ENCODE peak calls at places on chromosomes 2 and 18, in four cellular contexts. One of them, this sample, is unnamed.

GRCh38 chr2:18659891-18660290 is 70.5 kb upstream of the NT5C1B start:
- DNase-seq in K562: no peak
- DNase-seq in HepG2: no peak
- DNase-seq in HCT116: no peak
- DNase-seq in this sample: no peak

GRCh38 chr2:230878599-230878965 is 13.8 kb downstream of the ITM2C start:
- DNase-seq in HepG2: no peak
- DNase-seq in K562: no peak
- DNase-seq in HCT116: no peak
- DNase-seq in this sample: no peak

GRCh38 chr2:111119004-111119846 is 1.5 kb upstream of the BCL2L11 start:
- DNase-seq in HCT116: no peak
- DNase-seq in K562: no peak
- DNase-seq in HepG2: no peak
- DNase-seq in this sample: no peak

GRCh38 chr2:1799174-1799573 is 54.9 kb upstream of the PXDN start:
- DNase-seq in K562: no peak
- DNase-seq in HepG2: no peak
- DNase-seq in HCT116: no peak
- DNase-seq in this sample: no peak

GRCh38 chr2:96110621-96111256 is 5.6 kb downstream of the ADRA2B start:
- DNase-seq in HCT116: no peak
- DNase-seq in HepG2: no peak
- DNase-seq in K562: no peak
- DNase-seq in this sample: no peak

GRCh38 chr2:176821350-176821749 is 391.2 kb upstream of the HNRNPA3 start:
- DNase-seq in K562: peak
- DNase-seq in HCT116: no peak
- DNase-seq in HepG2: no peak
- DNase-seq in this sample: no peak

GRCh38 chr2:10404324-10405143 is 43.6 kb downstream of the ODC1 start:
- DNase-seq in K562: no peak
- DNase-seq in HepG2: no peak
- DNase-seq in HCT116: no peak
- DNase-seq in this sample: no peak

GRCh38 chr2:162058973-162059668 is 14.9 kb downstream of the DPP4 start:
- DNase-seq in HCT116: no peak
- DNase-seq in K562: no peak
- DNase-seq in HepG2: no peak
- DNase-seq in this sample: no peak

GRCh38 chr2:133077259-133077822 is 407.3 kb upstream of the LYPD1 start:
- DNase-seq in HCT116: no peak
- DNase-seq in HepG2: no peak
- DNase-seq in K562: no peak
- DNase-seq in this sample: no peak

GRCh38 chr18:73118121-73118816 is 250.5 kb upstream of the NETO1 start:
- DNase-seq in HepG2: no peak
- DNase-seq in K562: no peak
- DNase-seq in HCT116: no peak
- DNase-seq in this sample: no peak

GRCh38 chr2:129753261-129753660 is 226.2 kb upstream of the RAB6C start:
- DNase-seq in HepG2: no peak
- DNase-seq in K562: no peak
- DNase-seq in HCT116: no peak
- DNase-seq in this sample: no peak

GRCh38 chr2:25402477-25402876 is 60.8 kb upstream of the DNMT3A start:
- DNase-seq in K562: no peak
- DNase-seq in HCT116: no peak
- DNase-seq in HepG2: no peak
- DNase-seq in this sample: no peak

GRCh38 chr2:161161074-161161577 is 898 bp downstream of the TANK start:
- DNase-seq in HepG2: peak
- DNase-seq in HCT116: no peak
- DNase-seq in K562: no peak
- DNase-seq in this sample: no peak

GRCh38 chr2:189276277-189276676 is 96.7 kb upstream of the COL5A2 start:
- DNase-seq in HCT116: no peak
- DNase-seq in HepG2: no peak
- DNase-seq in K562: no peak
- DNase-seq in this sample: peak

GRCh38 chr2:62806231-62806630 is 100.7 kb downstream of the EHBP1 start:
- DNase-seq in HepG2: no peak
- DNase-seq in HCT116: no peak
- DNase-seq in K562: no peak
- DNase-seq in this sample: no peak

GRCh38 chr18:7023581-7023980 is 94.0 kb downstream of the LAMA1 start:
- DNase-seq in K562: no peak
- DNase-seq in HepG2: no peak
- DNase-seq in HCT116: no peak
- DNase-seq in this sample: no peak

GRCh38 chr2:232235716-232236115 is 142.8 kb upstream of the ALPP start:
- DNase-seq in HCT116: no peak
- DNase-seq in HepG2: no peak
- DNase-seq in K562: no peak
- DNase-seq in this sample: no peak

GRCh38 chr18:2222270-2223185 is 348.8 kb downstream of the METTL4 start:
- DNase-seq in HCT116: no peak
- DNase-seq in HepG2: no peak
- DNase-seq in K562: no peak
- DNase-seq in this sample: no peak

GRCh38 chr2:180033993-180034894 is 27.1 kb upstream of the CWC22 start:
- DNase-seq in HCT116: no peak
- DNase-seq in K562: no peak
- DNase-seq in HepG2: no peak
- DNase-seq in this sample: no peak

GRCh38 chr2:222049946-222050345 is 248.9 kb downstream of the PAX3 start:
- DNase-seq in HCT116: no peak
- DNase-seq in HepG2: no peak
- DNase-seq in K562: no peak
- DNase-seq in this sample: no peak

GRCh38 chr2:219571311-219572236 is at the start of gene OBSL1:
- DNase-seq in K562: peak
- DNase-seq in HepG2: peak
- DNase-seq in HCT116: no peak
- DNase-seq in this sample: no peak

GRCh38 chr18:36899289-36899688 is 70.4 kb downstream of the KIAA1328 start:
- DNase-seq in K562: peak
- DNase-seq in HepG2: peak
- DNase-seq in HCT116: peak
- DNase-seq in this sample: no peak

GRCh38 chr18:55385770-55386169 is 202.2 kb downstream of the TCF4 start:
- DNase-seq in HepG2: no peak
- DNase-seq in K562: no peak
- DNase-seq in HCT116: no peak
- DNase-seq in this sample: no peak

GRCh38 chr2:216539791-216540241 is 41.2 kb downstream of the RPL37A start:
- DNase-seq in K562: no peak
- DNase-seq in HCT116: no peak
- DNase-seq in HepG2: no peak
- DNase-seq in this sample: no peak

GRCh38 chr18:76449110-76449453 is 46.0 kb downstream of the ZNF516 start:
- DNase-seq in HCT116: no peak
- DNase-seq in HepG2: no peak
- DNase-seq in K562: no peak
- DNase-seq in this sample: no peak

GRCh38 chr2:197668296-197668695 is 7.1 kb downstream of the RFTN2 start:
- DNase-seq in HepG2: no peak
- DNase-seq in HCT116: no peak
- DNase-seq in K562: no peak
- DNase-seq in this sample: no peak

GRCh38 chr2:232668805-232669444 is 28.2 kb upstream of the GIGYF2 start:
- DNase-seq in HepG2: peak
- DNase-seq in K562: no peak
- DNase-seq in HCT116: peak
- DNase-seq in this sample: no peak

GRCh38 chr2:156430978-156431358 is 5.2 kb upstream of the GPD2 start:
- DNase-seq in HCT116: no peak
- DNase-seq in HepG2: no peak
- DNase-seq in K562: peak
- DNase-seq in this sample: no peak

GRCh38 chr2:109339519-109339991 is 210.6 kb downstream of the SH3RF3 start:
- DNase-seq in K562: no peak
- DNase-seq in HCT116: no peak
- DNase-seq in HepG2: no peak
- DNase-seq in this sample: no peak

GRCh38 chr2:20326163-20326780 is 24.4 kb downstream of the PUM2 start:
- DNase-seq in HepG2: peak
- DNase-seq in HCT116: peak
- DNase-seq in K562: peak
- DNase-seq in this sample: no peak

GRCh38 chr2:239811001-239811798 is 213.9 kb downstream of the NDUFA10 start:
- DNase-seq in HepG2: no peak
- DNase-seq in HCT116: no peak
- DNase-seq in K562: no peak
- DNase-seq in this sample: no peak

GRCh38 chr2:172100080-172101007 is 2.4 kb downstream of the DLX2 start:
- DNase-seq in HCT116: no peak
- DNase-seq in HepG2: no peak
- DNase-seq in K562: no peak
- DNase-seq in this sample: no peak

GRCh38 chr2:30201990-30202389 is 29.3 kb upstream of the LBH start:
- DNase-seq in K562: no peak
- DNase-seq in HCT116: no peak
- DNase-seq in HepG2: no peak
- DNase-seq in this sample: no peak

GRCh38 chr2:83517727-83518368 is 941.2 kb downstream of the SUCLG1 start:
- DNase-seq in K562: no peak
- DNase-seq in HepG2: no peak
- DNase-seq in HCT116: no peak
- DNase-seq in this sample: no peak

GRCh38 chr2:239720411-239721365 is 304.5 kb downstream of the NDUFA10 start:
- DNase-seq in K562: no peak
- DNase-seq in HepG2: no peak
- DNase-seq in HCT116: no peak
- DNase-seq in this sample: no peak

GRCh38 chr2:151922845-151923666 is 94.8 kb upstream of the ARL5A start:
- DNase-seq in HepG2: peak
- DNase-seq in K562: no peak
- DNase-seq in HCT116: no peak
- DNase-seq in this sample: no peak
- TF ChIP-seq POLR2AphosphoS5 in HepG2: no peak
- TF ChIP-seq POLR2AphosphoS5 in K562: no peak
- TF ChIP-seq POLR2AphosphoS5 in HCT116: no peak
- TF ChIP-seq POLR2AphosphoS5 in this sample: no peak

GRCh38 chr2:119407430-119408220 is 24.0 kb upstream of the TMEM37 start:
- DNase-seq in K562: peak
- DNase-seq in HepG2: peak
- DNase-seq in HCT116: peak
- DNase-seq in this sample: peak
- TF ChIP-seq TCF7L2 in K562: no peak
- TF ChIP-seq TCF7L2 in HepG2: no peak
- TF ChIP-seq TCF7L2 in HCT116: no peak
- TF ChIP-seq TCF7L2 in this sample: no peak

GRCh38 chr2:237964578-237965404 is 2.0 kb upstream of the UBE2F start:
- DNase-seq in HCT116: no peak
- DNase-seq in K562: peak
- DNase-seq in HepG2: no peak
- DNase-seq in this sample: no peak

GRCh38 chr2:237966250-237966564 is 607 bp upstream of the UBE2F start:
- DNase-seq in HCT116: no peak
- DNase-seq in HepG2: no peak
- DNase-seq in K562: no peak
- DNase-seq in this sample: no peak

GRCh38 chr2:237967463-237967871 is 653 bp downstream of the UBE2F start:
- DNase-seq in HepG2: no peak
- DNase-seq in K562: peak
- DNase-seq in HCT116: no peak
- DNase-seq in this sample: no peak

GRCh38 chr2:237966565-237967462 is at the start of gene UBE2F:
- DNase-seq in HepG2: peak
- DNase-seq in K562: peak
- DNase-seq in HCT116: peak
- DNase-seq in this sample: peak

GRCh38 chr2:237968048-237968862 is 1.4 kb downstream of the UBE2F start:
- DNase-seq in HCT116: no peak
- DNase-seq in K562: no peak
- DNase-seq in HepG2: peak
- DNase-seq in this sample: no peak
- TF ChIP-seq POLR2AphosphoS5 in HCT116: no peak
- TF ChIP-seq POLR2AphosphoS5 in K562: no peak
- TF ChIP-seq POLR2AphosphoS5 in HepG2: no peak
- TF ChIP-seq POLR2AphosphoS5 in this sample: no peak

GRCh38 chr2:235267251-235267650 is 226.6 kb upstream of the AGAP1 start:
- DNase-seq in K562: no peak
- DNase-seq in HepG2: no peak
- DNase-seq in HCT116: no peak
- DNase-seq in this sample: no peak

GRCh38 chr2:235265348-235265965 is 228.4 kb upstream of the AGAP1 start:
- DNase-seq in K562: no peak
- DNase-seq in HepG2: peak
- DNase-seq in HCT116: no peak
- DNase-seq in this sample: no peak

GRCh38 chr2:235270951-235271350 is 222.9 kb upstream of the AGAP1 start:
- DNase-seq in K562: no peak
- DNase-seq in HCT116: no peak
- DNase-seq in HepG2: no peak
- DNase-seq in this sample: no peak

GRCh38 chr2:235270291-235270690 is 223.6 kb upstream of the AGAP1 start:
- DNase-seq in HepG2: no peak
- DNase-seq in HCT116: no peak
- DNase-seq in K562: no peak
- DNase-seq in this sample: no peak

DNA sequence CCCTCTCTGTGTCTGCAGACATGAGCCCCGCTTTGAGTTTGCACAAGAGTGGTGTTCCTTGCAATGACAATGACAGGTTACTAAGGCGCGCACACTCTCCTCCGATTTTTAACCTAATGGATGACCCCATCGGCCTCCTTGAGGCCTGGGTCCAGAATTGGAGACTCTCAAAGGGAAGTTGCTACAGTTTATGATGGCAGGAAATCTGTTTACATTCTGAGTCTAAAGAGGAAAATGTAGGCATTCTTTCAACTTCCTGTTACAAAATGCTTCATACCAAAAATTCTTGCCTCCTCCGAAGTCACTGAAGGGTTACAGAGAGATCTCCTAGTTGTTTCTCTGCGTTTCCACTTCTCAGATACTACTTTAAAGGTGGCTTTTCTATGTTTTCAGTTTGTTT is 225.3 kb upstream of the AGAP1 start:
- DNase-seq in K562: no peak
- DNase-seq in HepG2: no peak
- DNase-seq in HCT116: no peak
- DNase-seq in this sample: no peak
- TF ChIP-seq TCF7L2 in K562: no peak
- TF ChIP-seq TCF7L2 in HepG2: no peak
- TF ChIP-seq TCF7L2 in HCT116: no peak
- TF ChIP-seq TCF7L2 in this sample: no peak

This sample was measured in Panc1.